ENCODE peak calls at places on chromosomes 6 and 20, in six cellular contexts. N is Panc1, Y is transverse colon, B is heart left ventricle, H is psoas muscle, M is heart right ventricle. O is an unnamed sample.

GRCh38 chr6:105747823-105748405 is 338.2 kb upstream of the PRDM1 start:
- DNase-seq in N (no peak), Y (no peak), B (no peak), H (no peak), M (no peak), O (no peak)

GRCh38 chr6:104173680-104174079 is 686.0 kb downstream of the HACE1 start:
- DNase-seq in N (no peak), Y (no peak), B (no peak), H (no peak), M (no peak), O (no peak)

GRCh38 chr20:10379761-10380160 is 54.3 kb downstream of the MKKS start:
- DNase-seq in N (no peak), Y (no peak), B (no peak), H (no peak), M (no peak), O (no peak)

GRCh38 chr6:4059115-4059777 is 19.7 kb downstream of the FAM217A start:
- DNase-seq in N (peak; percentile 70), Y (no peak), B (no peak), H (no peak), M (no peak), O (no peak)

GRCh38 chr6:48628316-48628715 is 517.3 kb upstream of the PTCHD4 start:
- DNase-seq in N (no peak), Y (no peak), B (no peak), H (no peak), M (no peak), O (no peak)

GRCh38 chr6:126007795-126008194 is 21.5 kb downstream of the TRMT11 start:
- DNase-seq in N (no peak), Y (no peak), B (no peak), H (no peak), M (no peak), O (no peak)

GRCh38 chr6:70219943-70220613 is 82.8 kb downstream of the COL9A1 start:
- DNase-seq in N (no peak), Y (no peak), B (no peak), H (no peak), M (no peak), O (no peak)

GRCh38 chr6:149138699-149139294 is 178.7 kb upstream of the TAB2 start:
- DNase-seq in N (no peak), Y (no peak), B (no peak), H (no peak), M (no peak), O (no peak)

GRCh38 chr6:37171141-37171969 is 1.4 kb downstream of the PIM1 start:
- DNase-seq in N (no peak), Y (peak; percentile 53), B (peak; percentile 53), H (peak; percentile 71), M (peak; percentile 57), O (peak; percentile 86)

GRCh38 chr20:44810391-44811149 is at the start of gene RIMS4:
- DNase-seq in N (no peak), Y (no peak), B (no peak), H (no peak), M (no peak), O (no peak)

GRCh38 chr6:112910256-112910655 is 563.1 kb downstream of the RFPL4B start:
- DNase-seq in N (no peak), Y (no peak), B (no peak), H (no peak), M (no peak), O (no peak)

GRCh38 chr6:142773324-142773723 is 171.7 kb downstream of the HIVEP2 start:
- DNase-seq in N (no peak), Y (no peak), B (no peak), H (no peak), M (no peak), O (no peak)

GRCh38 chr6:112743343-112743742 is 396.2 kb downstream of the RFPL4B start:
- DNase-seq in N (no peak), Y (no peak), B (no peak), H (no peak), M (no peak), O (no peak)

GRCh38 chr6:169837529-169838250 is 86.3 kb downstream of the ERMARD start:
- DNase-seq in N (no peak), Y (no peak), B (no peak), H (no peak), M (no peak), O (no peak)

GRCh38 chr6:88891135-88891845 is 72.1 kb downstream of the RNGTT start:
- DNase-seq in N (no peak), Y (no peak), B (no peak), H (no peak), M (no peak), O (no peak)

GRCh38 chr6:25655746-25656145 is 3.7 kb downstream of the SCGN start:
- DNase-seq in N (no peak), Y (no peak), B (no peak), H (no peak), M (no peak), O (no peak)

GRCh38 chr6:118665011-118665410 is 13.6 kb upstream of the CEP85L start:
- DNase-seq in N (no peak), Y (no peak), B (no peak), H (no peak), M (no peak), O (no peak)

GRCh38 chr6:7086488-7086887 is 21.3 kb upstream of the RREB1 start:
- DNase-seq in N (no peak), Y (peak; percentile 50), B (peak; percentile 29), H (peak; percentile 44), M (no peak), O (no peak)

GRCh38 chr6:29563435-29563834 is 3.9 kb upstream of the UBD start:
- DNase-seq in N (no peak), Y (no peak), B (no peak), H (no peak), M (no peak), O (no peak)

GRCh38 chr20:58310291-58310782 is 822 bp downstream of the RAB22A start:
- DNase-seq in N (peak; percentile 8), Y (no peak), B (no peak), H (no peak), M (no peak), O (no peak)
- H3K4me1 ChIP-seq in N (peaks cover 20% of the 10 kb centered on the region), Y (peaks cover 50% of the 10 kb centered on the region), B (no peaks in the 10 kb centered on the region), H (peaks cover 16% of the 10 kb centered on the region), M (peaks cover 53% of the 10 kb centered on the region), O (peaks cover 8% of the 10 kb centered on the region)

GRCh38 chr20:41572010-41572572 is 46.1 kb downstream of the CHD6 start:
- DNase-seq in N (no peak), Y (no peak), B (no peak), H (no peak), M (no peak), O (no peak)
- TF ChIP-seq CTCF in N (no peak), Y (no peak), B (no peak), H (no peak), M (peak; percentile 28), O (no peak)

GRCh38 chr6:166940643-166941068 is 15.7 kb downstream of the RNASET2 start:
- DNase-seq in N (peak; percentile 18), Y (no peak), B (no peak), H (no peak), M (no peak), O (no peak)
- H3K4me1 ChIP-seq in N (no peaks in the 10 kb centered on the region), Y (no peaks in the 10 kb centered on the region), B (no peaks in the 10 kb centered on the region), H (no peaks in the 10 kb centered on the region), M (no peaks in the 10 kb centered on the region), O (no peaks in the 10 kb centered on the region)

GRCh38 chr6:167798453-167798852 is 28.3 kb upstream of the AFDN start:
- DNase-seq in N (no peak), Y (no peak), B (no peak), H (no peak), M (no peak), O (no peak)
- TF ChIP-seq CTCF in N (no peak), Y (no peak), B (no peak), H (no peak), M (no peak), O (no peak)

GRCh38 chr6:137876547-137876946 is 9.5 kb downstream of the TNFAIP3 start:
- DNase-seq in N (no peak), Y (no peak), B (no peak), H (no peak), M (no peak), O (no peak)
- H3K4me1 ChIP-seq in N (peaks cover 12% of the 10 kb centered on the region), Y (peaks cover 46% of the 10 kb centered on the region), B (no peaks in the 10 kb centered on the region), H (peaks cover 22% of the 10 kb centered on the region), M (peaks cover 77% of the 10 kb centered on the region), O (peaks cover 27% of the 10 kb centered on the region)